ENCODE peak calls at places on chromosomes 5 and 9, in ten cellular contexts. Q, T, M, D, E, C, J, K, A and B are unnamed samples.
A peak's percentile ranks its signal among the peaks of the same experiment; 100 is the strongest.

GRCh38 chr5:1352231-1352825 is 7.4 kb upstream of the CLPTM1L start:
- DNase-seq in E (no peak), C (no peak), D (no peak), A (no peak), T (no peak), K (no peak), M (no peak), Q (no peak), J (no peak), B (peak; percentile 64)

GRCh38 chr5:126046275-126046674 is 376.9 kb upstream of the GRAMD2B start:
- DNase-seq in J (no peak), T (no peak), K (no peak), C (no peak), E (no peak), Q (no peak), M (no peak), D (no peak), A (no peak), B (no peak)

GRCh38 chr5:62376064-62376463 is 27.6 kb downstream of the DIMT1 start:
- DNase-seq in T (no peak), D (no peak), E (no peak), Q (no peak), M (no peak), J (no peak), K (no peak), A (no peak), C (no peak), B (no peak)

GRCh38 chr9:137138701-137139467 is at the start of gene GRIN1:
- DNase-seq in E (no peak), T (no peak), Q (no peak), M (no peak), D (no peak), K (no peak), J (no peak), A (no peak), C (no peak), B (no peak)

GRCh38 chr5:5273398-5273797 is 133.3 kb downstream of the ADAMTS16 start:
- DNase-seq in T (no peak), K (no peak), C (no peak), J (no peak), E (no peak), A (no peak), D (no peak), M (no peak), Q (no peak), B (no peak)

GRCh38 chr9:128774804-128775203 is 3.1 kb upstream of the ZER1 start:
- DNase-seq in A (no peak), D (no peak), M (no peak), Q (no peak), T (no peak), J (no peak), C (no peak), E (no peak), K (no peak), B (no peak)

GRCh38 chr5:62029303-62029702 is 276.7 kb upstream of the KIF2A start:
- DNase-seq in J (no peak), D (no peak), M (no peak), K (no peak), Q (no peak), E (no peak), T (no peak), C (no peak), A (no peak), B (no peak)

GRCh38 chr5:96753848-96754247 is 53.9 kb downstream of the ERAP1 start:
- DNase-seq in K (no peak), C (no peak), D (no peak), T (no peak), M (no peak), Q (no peak), J (no peak), E (no peak), A (peak; percentile 18), B (no peak)

GRCh38 chr5:141951341-141951781 is 6.6 kb downstream of the PCDH12 start:
- DNase-seq in Q (no peak), J (no peak), C (no peak), A (peak; percentile 69), D (no peak), M (no peak), E (no peak), K (no peak), T (no peak), B (no peak)

DNA sequence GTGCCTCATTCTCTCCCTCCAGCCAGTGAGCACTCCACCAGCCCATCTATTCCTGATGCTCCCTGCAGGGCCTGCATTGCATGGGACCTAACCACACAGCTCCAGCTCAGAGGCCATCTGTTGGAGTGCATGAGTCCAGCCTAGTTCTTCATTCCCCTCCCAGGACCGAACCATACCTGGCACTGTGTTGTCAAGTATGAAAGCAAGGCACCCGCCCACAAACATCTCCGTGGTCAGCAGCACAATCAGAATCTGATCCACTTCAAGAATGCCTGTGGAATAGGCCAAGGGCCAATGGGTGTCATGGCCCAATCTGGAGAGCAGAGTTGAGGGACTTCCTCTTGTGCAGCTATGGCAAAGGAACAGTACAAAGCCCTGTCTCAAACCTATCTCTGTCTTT is 5.9 kb downstream of the SLC23A1 start:
- DNase-seq in J (peak; percentile 50), D (no peak), M (no peak), K (no peak), Q (peak; percentile 46), E (no peak), C (peak; percentile 1), T (no peak), A (no peak), B (peak; percentile 33)
- TF ChIP-seq POLR2A in J (no peak), D (no peak), M (no peak), K (no peak), Q (no peak), E (no peak), C (no peak), T (no peak), A (no peak), B (no peak)

GRCh38 chr9:29043070-29043469 is 1469.8 kb upstream of the C9orf72 start:
- DNase-seq in C (no peak), Q (no peak), E (no peak), A (no peak), T (no peak), D (no peak), J (no peak), K (no peak), M (no peak), B (no peak)
- TF ChIP-seq POLR2AphosphoS5 in C (no peak), Q (no peak), E (no peak), A (no peak), T (no peak), D (no peak), J (no peak), K (no peak), M (no peak), B (no peak)

GRCh38 chr5:39608024-39608423 is 183.2 kb upstream of the DAB2 start:
- DNase-seq in D (no peak), C (no peak), J (no peak), T (no peak), M (no peak), E (no peak), K (no peak), A (no peak), Q (no peak), B (no peak)
- H3K4me1 ChIP-seq in D (no peaks in the 10 kb centered on the region), C (no peaks in the 10 kb centered on the region), J (no peaks in the 10 kb centered on the region), T (peaks cover 4% of the 10 kb centered on the region), M (no peaks in the 10 kb centered on the region), E (no peaks in the 10 kb centered on the region), K (no peaks in the 10 kb centered on the region), A (peaks cover 3% of the 10 kb centered on the region), Q (no peaks in the 10 kb centered on the region), B (no peaks in the 10 kb centered on the region)

GRCh38 chr9:88535226-88535931 is 401 bp downstream of the NXNL2 start:
- DNase-seq in J (no peak), A (no peak), Q (no peak), M (no peak), T (peak; percentile 30), D (peak; percentile 30), K (peak; percentile 25), E (no peak), C (peak; percentile 29), B (peak; percentile 86)
- TF ChIP-seq POLR2A in J (no peak), A (no peak), Q (no peak), M (no peak), T (no peak), D (peak; percentile 50), K (no peak), E (peak; percentile 34), C (no peak), B (no peak)